ENCODE peak calls at places on chromosome 7, in seven cellular contexts. W is transverse colon; I is choroid plexus epithelial cell; R is stomach; B is PC-9; C is A549; X is CD8-positive, alpha-beta T cell. V is an unnamed sample.

GRCh38 chr7:31687024-31687423 is at the start of gene PPP1R17:
- DNase-seq in C (no peak), I (no peak), R (no peak), B (no peak), X (no peak), W (no peak), V (no peak)

GRCh38 chr7:22387583-22387982 is 30.6 kb upstream of the RAPGEF5 start:
- DNase-seq in R (no peak), W (no peak), B (no peak), X (no peak), I (peak), C (no peak), V (no peak)

GRCh38 chr7:91916068-91916440 is 24.6 kb upstream of the AKAP9 start:
- DNase-seq in W (no peak), I (no peak), R (no peak), B (no peak), C (no peak), X (no peak), V (no peak)

GRCh38 chr7:70426249-70426880 is 705.6 kb upstream of the GALNT17 start:
- DNase-seq in W (no peak), C (no peak), B (no peak), I (no peak), X (no peak), R (no peak), V (no peak)

GRCh38 chr7:71687831-71688599 is 556.1 kb downstream of the GALNT17 start:
- DNase-seq in C (no peak), B (no peak), W (no peak), X (no peak), I (no peak), R (no peak), V (no peak)

GRCh38 chr7:63900394-63901203 is 98.0 kb upstream of the ZNF722 start:
- DNase-seq in I (no peak), C (peak), W (peak), B (peak), X (peak), R (peak), V (peak)

GRCh38 chr7:144134116-144134515 is 11.1 kb downstream of the OR2A14 start:
- DNase-seq in X (no peak), C (no peak), R (no peak), I (no peak), B (no peak), W (no peak), V (no peak)

GRCh38 chr7:49422564-49422963 is 350.9 kb upstream of the VWC2 start:
- DNase-seq in W (no peak), X (no peak), B (no peak), I (no peak), R (no peak), C (no peak), V (no peak)

GRCh38 chr7:100568936-100569844 is 4.5 kb downstream of the SAP25 start:
- DNase-seq in R (peak), C (peak), X (peak), I (peak), B (no peak), W (peak), V (peak)

GRCh38 chr7:102836206-102836938 is 76.4 kb upstream of the LRRC17 start:
- DNase-seq in C (peak), X (no peak), B (peak), I (peak), W (no peak), R (no peak), V (no peak)

GRCh38 chr7:94696981-94697670 is 41.2 kb upstream of the SGCE start:
- DNase-seq in B (peak), W (peak), I (peak), X (no peak), R (peak), C (peak), V (peak)

GRCh38 chr7:43112088-43112940 is at the start of gene HECW1:
- DNase-seq in X (no peak), B (no peak), I (no peak), C (no peak), W (no peak), R (no peak), V (no peak)

GRCh38 chr7:24728503-24729364 is 28.5 kb downstream of the GSDME start:
- DNase-seq in W (no peak), I (no peak), C (no peak), B (no peak), R (no peak), X (peak), V (no peak)

GRCh38 chr7:135620980-135621850 is 41.1 kb upstream of the STMP1 start:
- DNase-seq in I (peak), C (peak), W (peak), B (peak), R (no peak), X (no peak), V (peak)

GRCh38 chr7:132098337-132098736 is 477.9 kb downstream of the PLXNA4 start:
- DNase-seq in B (no peak), I (no peak), X (no peak), R (no peak), C (no peak), W (no peak), V (no peak)

GRCh38 chr7:96740130-96740529 is 30.5 kb upstream of the SEM1 start:
- DNase-seq in X (no peak), B (no peak), W (no peak), C (no peak), I (no peak), R (no peak), V (no peak)

GRCh38 chr7:14688208-14688607 is 214.3 kb downstream of the DGKB start:
- DNase-seq in W (no peak), X (no peak), R (no peak), B (no peak), C (no peak), I (no peak), V (no peak)

GRCh38 chr7:105352018-105352612 is 36.6 kb downstream of the SRPK2 start:
- DNase-seq in I (peak), W (peak), C (no peak), R (peak), B (peak), X (peak), V (no peak)

GRCh38 chr7:84674236-84674913 is 479.8 kb upstream of the SEMA3A start:
- DNase-seq in X (no peak), C (no peak), W (no peak), B (no peak), I (peak), R (no peak), V (no peak)

GRCh38 chr7:18369011-18369410 is 126.5 kb upstream of the HDAC9 start:
- DNase-seq in R (no peak), B (no peak), X (no peak), I (no peak), C (no peak), W (no peak), V (no peak)

GRCh38 chr7:35727571-35727970 is 32.6 kb upstream of the HERPUD2 start:
- DNase-seq in R (no peak), B (no peak), I (peak), C (no peak), W (no peak), X (no peak), V (no peak)

GRCh38 chr7:46539892-46540483 is 618.9 kb upstream of the IGFBP3 start:
- DNase-seq in B (no peak), X (no peak), R (no peak), I (no peak), W (no peak), C (no peak), V (no peak)

GRCh38 chr7:155618708-155619633 is 25.5 kb upstream of the RBM33 start:
- DNase-seq in C (peak), X (no peak), W (peak), B (no peak), R (peak), I (peak), V (peak)

GRCh38 chr7:133376514-133376913 is 123.6 kb downstream of the EXOC4 start:
- DNase-seq in B (no peak), X (no peak), I (peak), C (no peak), R (no peak), W (no peak), V (no peak)

GRCh38 chr7:30226593-30227268 is 57.7 kb upstream of the ZNRF2 start:
- DNase-seq in X (no peak), I (no peak), R (peak), W (peak), C (peak), B (peak), V (peak)

GRCh38 chr7:87216701-87217508 is 2.6 kb downstream of the TMEM243 start:
- DNase-seq in B (no peak), I (no peak), X (no peak), R (no peak), C (no peak), W (peak), V (no peak)

GRCh38 chr7:66950763-66951162 is 29.7 kb downstream of the TMEM248 start:
- DNase-seq in B (no peak), X (no peak), R (no peak), C (no peak), W (no peak), I (peak), V (no peak)

GRCh38 chr7:89623018-89623672 is 531.1 kb upstream of the STEAP1 start:
- DNase-seq in X (no peak), B (peak), W (no peak), R (no peak), C (peak), I (peak), V (peak)

GRCh38 chr7:150974468-150975391 is 3.4 kb downstream of the KCNH2 start:
- DNase-seq in I (no peak), C (peak), B (peak), X (peak), W (peak), R (peak), V (peak)
- TF ChIP-seq CTCF in I (no peak), C (peak), B (peak), X (peak), W (peak), R (peak), V (no peak)

GRCh38 chr7:123433665-123434064 is 100.7 kb downstream of the IQUB start:
- DNase-seq in W (no peak), R (no peak), C (no peak), B (no peak), X (no peak), I (no peak), V (no peak)

GRCh38 chr7:123435080-123435700 is 99.2 kb downstream of the IQUB start:
- DNase-seq in X (no peak), C (no peak), W (no peak), I (no peak), R (no peak), B (no peak), V (no peak)

GRCh38 chr7:123439186-123439585 is 95.2 kb downstream of the IQUB start:
- DNase-seq in C (no peak), I (no peak), X (no peak), B (no peak), R (no peak), W (no peak), V (no peak)

GRCh38 chr7:123440202-123440601 is 94.2 kb downstream of the IQUB start:
- DNase-seq in B (no peak), X (no peak), I (no peak), C (no peak), R (no peak), W (no peak), V (no peak)

GRCh38 chr7:123437447-123437995 is 96.9 kb downstream of the IQUB start:
- DNase-seq in I (no peak), W (no peak), B (no peak), C (no peak), R (no peak), X (no peak), V (no peak)
- TF ChIP-seq CTCF in I (no peak), W (no peak), B (no peak), C (no peak), R (no peak), X (no peak), V (no peak)

DNA sequence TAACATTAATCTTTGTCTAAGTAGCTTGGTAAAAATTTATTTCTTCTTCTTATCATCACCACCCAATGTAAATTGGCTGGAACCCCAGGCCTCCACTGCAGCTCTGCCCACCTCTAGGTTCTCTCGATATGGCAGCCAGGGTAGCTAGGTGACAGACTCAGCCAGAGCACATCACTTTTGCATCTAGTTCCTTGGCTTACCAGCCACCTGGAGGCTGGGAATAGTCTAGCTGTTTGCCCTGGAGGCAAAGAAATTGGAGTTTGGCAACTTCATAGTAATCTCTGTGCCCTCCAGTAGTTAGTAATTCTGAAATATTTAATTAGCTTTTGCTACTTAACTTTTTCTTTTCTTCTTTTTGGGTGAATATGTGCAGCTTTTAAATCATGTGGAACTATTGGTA is 9.4 kb downstream of the IFRD1 start:
- DNase-seq in R (no peak), B (no peak), C (no peak), W (no peak), X (no peak), I (no peak), V (no peak)
- TF ChIP-seq CTCF in R (no peak), B (no peak), C (no peak), W (no peak), X (no peak), I (no peak), V (no peak)

GRCh38 chr7:98358706-98359105 is 42.2 kb downstream of the BAIAP2L1 start:
- DNase-seq in W (no peak), R (no peak), I (no peak), X (no peak), C (no peak), B (no peak), V (no peak)

GRCh38 chr7:98362517-98362916 is 38.4 kb downstream of the BAIAP2L1 start:
- DNase-seq in B (no peak), C (no peak), R (peak), W (no peak), X (no peak), I (no peak), V (no peak)

GRCh38 chr7:98359395-98359794 is 41.5 kb downstream of the BAIAP2L1 start:
- DNase-seq in W (no peak), R (no peak), X (no peak), B (no peak), I (no peak), C (no peak), V (no peak)

GRCh38 chr7:98357751-98358161 is 43.1 kb downstream of the BAIAP2L1 start:
- DNase-seq in R (no peak), B (no peak), C (peak), X (no peak), I (peak), W (peak), V (peak)

DNA sequence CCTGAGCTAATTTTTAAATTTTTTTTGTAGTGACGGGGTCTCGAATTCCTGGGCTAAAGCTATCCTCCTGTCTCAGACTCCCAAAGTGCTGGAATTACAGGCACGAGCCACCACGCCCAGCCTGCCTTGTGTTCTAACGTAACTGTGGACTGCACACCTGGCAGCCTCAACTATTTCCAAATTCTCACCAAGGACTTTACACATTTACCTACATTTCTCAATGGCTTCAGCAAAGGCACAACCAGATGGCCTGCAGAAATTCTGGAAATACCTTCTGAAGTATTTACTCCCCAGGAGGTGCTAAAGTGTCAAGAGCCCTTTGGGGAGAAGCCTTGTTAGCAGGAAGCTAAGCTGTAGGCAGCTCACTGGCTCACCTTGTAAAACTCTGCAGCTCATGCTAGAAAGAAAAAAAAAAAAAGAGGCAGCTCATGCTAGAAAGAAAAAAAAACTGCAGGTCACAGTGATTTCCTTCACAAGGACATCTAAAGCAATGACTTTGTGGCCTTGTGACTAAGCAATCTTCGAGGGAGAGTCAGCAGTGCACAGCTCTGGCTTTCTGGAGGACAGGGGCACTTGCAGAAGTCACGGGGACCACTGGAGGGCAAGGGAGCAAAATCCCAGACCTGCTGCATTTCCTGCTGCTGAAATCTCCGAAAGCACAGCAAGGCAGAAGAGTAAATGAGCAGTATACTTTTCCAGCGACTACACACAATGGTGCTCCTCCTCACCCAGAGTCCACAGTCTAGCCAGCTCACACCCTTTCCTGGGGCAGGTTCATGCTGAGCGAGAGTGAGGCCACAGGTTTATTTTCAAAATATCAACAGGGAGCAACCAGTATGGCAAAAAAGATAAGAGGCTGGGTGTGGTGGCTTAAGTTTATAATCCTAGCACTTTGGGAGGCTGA is 40.4 kb downstream of the BAIAP2L1 start:
- DNase-seq in R (peak), I (peak), C (peak), W (peak), X (no peak), B (peak), V (peak)
- TF ChIP-seq CTCF in R (no peak), I (peak), C (no peak), W (peak), X (no peak), B (no peak), V (no peak)

DNA sequence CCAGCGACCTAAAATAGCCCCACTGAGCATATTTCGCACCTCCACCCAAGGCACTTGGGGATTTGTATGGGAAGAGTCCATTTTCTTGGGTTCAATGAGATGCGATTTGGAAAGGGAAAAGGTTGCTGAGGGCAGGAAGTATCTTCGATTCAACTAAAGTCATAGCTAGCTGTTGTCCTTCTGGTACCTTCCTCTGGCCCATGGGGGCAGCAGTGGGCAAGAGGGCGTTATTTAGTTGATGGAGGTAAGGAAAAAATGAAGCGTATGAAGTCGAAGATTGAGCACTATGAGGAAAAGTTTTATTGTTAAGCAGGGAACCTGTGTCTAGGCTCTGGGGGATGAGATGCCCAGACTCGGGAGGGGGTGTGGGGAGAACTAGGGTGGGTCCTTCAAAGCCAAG is 135.4 kb downstream of the EVX1 start:
- DNase-seq in B (no peak), C (no peak), R (no peak), I (no peak), X (no peak), W (no peak), V (no peak)
- TF ChIP-seq CTCF in B (no peak), C (no peak), R (no peak), I (peak), X (no peak), W (no peak), V (no peak)

GRCh38 chr7:119483364-119483763 is 789.6 kb upstream of the KCND2 start:
- DNase-seq in I (no peak), R (no peak), X (no peak), C (no peak), B (no peak), W (no peak), V (no peak)

GRCh38 chr7:119482671-119483070 is 790.3 kb upstream of the KCND2 start:
- DNase-seq in R (no peak), W (no peak), X (no peak), B (no peak), I (no peak), C (no peak), V (no peak)

GRCh38 chr7:119482209-119482608 is 790.8 kb upstream of the KCND2 start:
- DNase-seq in R (peak), X (no peak), I (peak), C (peak), W (no peak), B (peak), V (peak)
- TF ChIP-seq CTCF in R (no peak), X (no peak), I (peak), C (no peak), W (no peak), B (peak), V (peak)

DNA sequence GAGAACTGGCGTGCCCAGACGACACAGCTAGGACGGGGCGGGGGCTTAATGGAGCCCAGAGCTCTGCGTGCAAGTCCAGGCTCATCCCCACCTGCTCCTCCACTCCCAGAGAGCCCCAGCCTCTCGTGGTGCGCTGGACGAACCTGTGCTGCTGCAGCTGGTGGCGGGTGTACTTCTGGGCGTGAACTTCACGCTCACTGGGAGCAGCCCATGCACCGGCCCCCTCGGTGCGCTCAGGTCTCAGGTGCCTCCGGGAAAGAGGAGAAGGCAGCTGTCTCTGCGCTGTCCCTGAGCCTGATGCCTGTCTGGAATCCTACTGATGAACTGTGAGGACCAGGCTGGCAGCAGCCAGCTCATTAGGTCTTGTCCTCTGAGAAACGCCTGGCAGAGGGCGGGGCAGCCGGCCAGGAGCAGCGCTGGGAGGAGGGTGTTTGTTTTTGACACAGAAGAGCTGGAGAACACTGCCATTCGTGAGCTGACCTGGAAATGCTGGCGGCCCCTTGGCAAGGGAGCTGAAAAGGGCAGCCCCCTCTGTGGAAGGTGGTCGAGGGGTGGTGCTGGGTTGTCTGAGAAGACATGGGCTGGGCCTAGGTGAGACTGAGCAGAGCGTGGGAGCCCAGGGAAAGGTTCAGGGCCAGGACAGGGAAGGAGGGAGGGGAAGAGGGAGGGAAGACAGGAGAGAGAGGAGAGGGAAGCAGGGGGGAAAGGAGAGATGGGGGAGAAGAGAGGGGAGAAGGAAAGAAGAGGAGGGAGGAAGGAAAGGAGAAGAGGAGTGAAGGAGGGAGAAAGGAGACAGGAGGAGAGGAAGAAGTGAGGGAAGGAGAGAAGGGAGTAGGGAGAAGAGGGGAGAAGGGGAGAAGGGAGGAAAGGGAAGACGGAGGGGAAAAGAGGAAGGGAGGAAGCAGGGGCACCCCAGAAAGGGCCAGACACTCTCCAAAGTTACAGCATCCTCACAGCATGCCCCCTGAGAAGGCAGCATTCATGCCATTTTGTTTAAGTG is 53.5 kb upstream of the TNS3 start:
- DNase-seq in I (no peak), X (no peak), R (peak), W (peak), B (peak), C (peak), V (peak)
- TF ChIP-seq CTCF in I (no peak), X (no peak), R (no peak), W (no peak), B (no peak), C (no peak), V (no peak)

DNA sequence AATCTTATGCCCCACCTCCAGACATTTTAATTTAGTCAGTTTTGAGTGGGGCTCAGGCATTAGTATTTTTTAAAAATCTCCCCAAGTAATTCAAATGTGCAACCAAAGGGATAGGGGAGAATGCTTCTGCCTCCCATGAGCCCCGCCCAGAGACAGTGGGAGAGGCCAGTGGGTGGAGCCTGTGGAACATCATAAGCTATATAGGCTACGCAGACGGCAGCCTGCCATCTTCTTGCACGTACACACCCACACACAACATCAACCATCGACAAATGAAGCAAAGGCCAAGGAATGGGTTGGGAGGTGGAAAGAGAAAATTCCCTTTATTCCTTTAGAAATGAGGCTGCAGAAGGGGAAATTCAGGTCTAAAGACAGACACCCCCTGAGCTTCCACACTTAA is 25.2 kb downstream of the CREB3L2 start:
- DNase-seq in B (no peak), X (no peak), I (no peak), C (no peak), W (no peak), R (no peak), V (no peak)
- TF ChIP-seq CTCF in B (no peak), X (no peak), I (no peak), C (no peak), W (no peak), R (no peak), V (no peak)

V was measured in Calu3.